ENCODE peak calls at places on chromosomes 13 and 19, in six cellular contexts. R is activated naive CD8-positive, alpha-beta T cell treated with anti-CD3 and anti-CD28 coated beads, Interleukin-2, amount 50 U/mL, for 24 hours; B is fibroblast of lung; G is ELR; Q is nephron progenitor cell; L is smooth muscle cell of the brain vasculature. T is an unnamed sample.

GRCh38 chr13:60121288-60121687 is 42.4 kb downstream of the DIAPH3 start:
- DNase-seq in G (no peak), B (no peak), R (no peak), Q (no peak), L (no peak), T (no peak)

GRCh38 chr19:3459322-3459881 is 20.9 kb downstream of the SMIM24 start:
- DNase-seq in B (peak; percentile 97), G (peak; percentile 50), Q (no peak), L (peak; percentile 78), R (no peak), T (no peak)

GRCh38 chr13:23509781-23510543 is 60.2 kb upstream of the TNFRSF19 start:
- DNase-seq in L (no peak), G (peak; percentile 90), R (no peak), Q (no peak), B (peak; percentile 97), T (no peak)

GRCh38 chr19:13839938-13840750 is 36.8 kb upstream of the NANOS3 start:
- DNase-seq in G (peak; percentile 88), B (peak; percentile 41), L (no peak), Q (no peak), R (peak; percentile 62), T (no peak)

GRCh38 chr19:30214651-30215051 is 157.5 kb upstream of the ZNF536 start:
- DNase-seq in G (no peak), L (no peak), B (no peak), Q (no peak), R (peak; percentile 3), T (peak; percentile 50)

GRCh38 chr19:32676186-32676894 is 692 bp downstream of the RGS9BP start:
- DNase-seq in R (no peak), Q (peak; percentile 40), G (peak; percentile 9), L (no peak), B (no peak), T (no peak)

GRCh38 chr19:39093761-39094160 is 9.6 kb downstream of the ACP7 start:
- DNase-seq in B (peak; percentile 59), G (peak; percentile 51), L (no peak), Q (no peak), R (no peak), T (no peak)

GRCh38 chr13:50617134-50617721 is 226.3 kb downstream of the DLEU7 start:
- DNase-seq in L (no peak), G (peak; percentile 89), R (no peak), B (peak; percentile 84), Q (no peak), T (no peak)

T was measured in GM13977.